ENCODE peak calls at places on chromosome 16, in nine cellular contexts. U, D, N, Z, P, L, J, M and Y are unnamed samples.

GRCh38 chr16:78748471-78748929 is 649.0 kb downstream of the WWOX start:
- DNase-seq in U (peak; percentile 82), D (no peak), N (no peak), Z (no peak), P (no peak), L (no peak), J (peak; percentile 92), M (no peak), Y (no peak)

GRCh38 chr16:81709369-81709900 is 69.7 kb upstream of the PLCG2 start:
- DNase-seq in U (no peak), D (no peak), N (no peak), Z (no peak), P (no peak), L (no peak), J (no peak), M (no peak), Y (no peak)

GRCh38 chr16:78957328-78958100 is 643.0 kb downstream of the MAF start:
- DNase-seq in U (no peak), D (no peak), N (no peak), Z (no peak), P (no peak), L (no peak), J (peak; percentile 27), M (peak; percentile 88), Y (no peak)

GRCh38 chr16:2787406-2787805 is at the start of gene PRSS33:
- DNase-seq in U (no peak), D (no peak), N (no peak), Z (no peak), P (no peak), L (no peak), J (no peak), M (peak; percentile 68), Y (no peak)

GRCh38 chr16:85291302-85292148 is 179.3 kb upstream of the CIBAR2 start:
- DNase-seq in U (no peak), D (peak; percentile 23), N (no peak), Z (peak; percentile 64), P (no peak), L (no peak), J (no peak), M (peak; percentile 68), Y (no peak)

GRCh38 chr16:46947900-46948547 is 25.4 kb downstream of the DNAJA2 start:
- DNase-seq in U (peak; percentile 39), D (peak; percentile 56), N (peak; percentile 49), Z (peak; percentile 59), P (no peak), L (peak; percentile 53), J (peak; percentile 33), M (peak; percentile 56), Y (peak; percentile 3)

GRCh38 chr16:23949630-23950290 is 114.0 kb downstream of the PRKCB start:
- DNase-seq in U (no peak), D (peak; percentile 79), N (no peak), Z (no peak), P (no peak), L (no peak), J (no peak), M (no peak), Y (no peak)

GRCh38 chr16:49700222-49700927 is 155.5 kb downstream of the ZNF423 start:
- DNase-seq in U (peak; percentile 44), D (no peak), N (no peak), Z (peak; percentile 39), P (no peak), L (no peak), J (no peak), M (peak; percentile 64), Y (no peak)

GRCh38 chr16:52071101-52071500 is 475.8 kb downstream of the TOX3 start:
- DNase-seq in U (no peak), D (no peak), N (no peak), Z (no peak), P (no peak), L (no peak), J (no peak), M (no peak), Y (no peak)

GRCh38 chr16:1929105-1929504 is 10.9 kb upstream of the HS3ST6 start:
- DNase-seq in U (peak; percentile 54), D (no peak), N (no peak), Z (peak; percentile 3), P (no peak), L (no peak), J (no peak), M (no peak), Y (no peak)

GRCh38 chr16:180101-180920 is at the start of gene HBQ1:
- DNase-seq in U (peak; percentile 61), D (no peak), N (no peak), Z (no peak), P (no peak), L (no peak), J (no peak), M (peak; percentile 78), Y (no peak)

GRCh38 chr16:15518412-15519351 is 84.3 kb downstream of the BMERB1 start:
- DNase-seq in U (peak; percentile 52), D (no peak), N (peak; percentile 76), Z (peak; percentile 82), P (peak; percentile 54), L (peak; percentile 17), J (no peak), M (no peak), Y (no peak)

GRCh38 chr16:51035711-51036110 is 115.4 kb downstream of the SALL1 start:
- DNase-seq in U (no peak), D (no peak), N (no peak), Z (no peak), P (no peak), L (no peak), J (no peak), M (no peak), Y (no peak)

GRCh38 chr16:73615256-73615655 is 567.3 kb upstream of the ZFHX3 start:
- DNase-seq in U (no peak), D (no peak), N (no peak), Z (peak; percentile 62), P (no peak), L (no peak), J (no peak), M (no peak), Y (no peak)

GRCh38 chr16:9046667-9047055 is 44.8 kb upstream of the HAPSTR1 start:
- DNase-seq in U (no peak), D (no peak), N (no peak), Z (no peak), P (no peak), L (no peak), J (no peak), M (no peak), Y (no peak)

GRCh38 chr16:4064950-4065352 is 51.3 kb downstream of the ADCY9 start:
- DNase-seq in U (no peak), D (no peak), N (no peak), Z (no peak), P (no peak), L (no peak), J (peak; percentile 25), M (no peak), Y (no peak)
- H3K4me3 ChIP-seq in U (no peak overlapping the region), D (no peak overlapping the region), N (no peak overlapping the region), Z (no peak overlapping the region), P (no peak overlapping the region), L (no peak overlapping the region), J (peak overlapping the region; percentile 20), M (no peak overlapping the region), Y (no peak overlapping the region)

GRCh38 chr16:83932304-83932703 is 20.7 kb upstream of the OSGIN1 start:
- DNase-seq in U (no peak), D (no peak), N (no peak), Z (no peak), P (no peak), L (no peak), J (no peak), M (no peak), Y (no peak)

GRCh38 chr16:83932955-83933673 is 19.9 kb upstream of the OSGIN1 start:
- DNase-seq in U (peak; percentile 75), D (no peak), N (peak; percentile 66), Z (no peak), P (no peak), L (no peak), J (no peak), M (no peak), Y (peak; percentile 78)

GRCh38 chr16:83929811-83930555 is 23.1 kb upstream of the OSGIN1 start:
- DNase-seq in U (no peak), D (no peak), N (no peak), Z (no peak), P (no peak), L (no peak), J (no peak), M (no peak), Y (no peak)

GRCh38 chr16:83931556-83931955 is 21.5 kb upstream of the OSGIN1 start:
- DNase-seq in U (no peak), D (no peak), N (no peak), Z (no peak), P (no peak), L (no peak), J (no peak), M (no peak), Y (no peak)

DNA sequence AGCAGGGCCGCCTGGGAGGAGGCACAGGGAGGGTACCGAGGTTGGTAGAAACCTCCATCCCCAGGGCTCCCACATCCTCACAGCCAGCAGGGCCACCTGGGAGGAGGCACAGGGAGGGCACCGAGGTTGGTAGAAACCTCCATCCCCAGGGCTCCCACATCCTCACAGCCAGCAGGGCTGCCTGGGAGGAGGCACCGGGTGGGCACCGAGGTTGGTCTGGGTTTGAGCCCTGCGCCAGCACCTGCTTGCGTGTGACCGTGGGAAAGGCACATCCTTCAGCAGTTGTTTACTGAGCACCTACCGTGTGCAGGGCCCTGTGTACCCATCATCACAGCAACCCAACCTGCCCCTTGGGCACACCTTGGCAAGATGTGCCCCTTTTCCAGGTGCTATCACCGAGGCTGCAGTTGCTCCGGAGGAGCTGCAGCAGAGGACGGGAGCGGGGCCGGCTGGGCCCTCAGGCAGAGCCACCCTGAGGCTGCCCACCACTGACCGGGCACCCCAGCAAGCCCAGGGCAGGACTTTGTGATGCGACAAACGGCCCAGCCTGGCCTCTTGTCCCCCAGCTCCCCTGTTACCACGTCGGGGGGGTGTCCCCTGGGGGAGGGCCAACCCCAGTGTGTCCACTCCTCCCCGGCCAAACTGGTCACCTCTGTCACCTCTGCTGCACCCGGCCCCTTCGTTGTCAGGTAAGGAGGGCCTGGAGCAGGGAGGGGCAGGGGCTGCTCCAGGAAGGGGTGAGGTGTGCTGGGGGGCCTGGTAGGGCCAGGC is 22.1 kb upstream of the OSGIN1 start:
- DNase-seq in U (no peak), D (no peak), N (no peak), Z (no peak), P (no peak), L (no peak), J (no peak), M (no peak), Y (no peak)
- H3K4me3 ChIP-seq in U (no peak overlapping the region), D (no peak overlapping the region), N (no peak overlapping the region), Z (no peak overlapping the region), P (no peak overlapping the region), L (no peak overlapping the region), J (no peak overlapping the region), M (no peak overlapping the region), Y (no peak overlapping the region)

GRCh38 chr16:88459366-88460055 is 6.4 kb downstream of the ZFPM1 start:
- DNase-seq in U (peak; percentile 20), D (no peak), N (no peak), Z (peak; percentile 13), P (no peak), L (no peak), J (no peak), M (no peak), Y (no peak)
- H3K4me3 ChIP-seq in U (no peak overlapping the region), D (no peak overlapping the region), N (no peak overlapping the region), Z (no peak overlapping the region), P (no peak overlapping the region), L (no peak overlapping the region), J (no peak overlapping the region), M (no peak overlapping the region), Y (no peak overlapping the region)

DNA sequence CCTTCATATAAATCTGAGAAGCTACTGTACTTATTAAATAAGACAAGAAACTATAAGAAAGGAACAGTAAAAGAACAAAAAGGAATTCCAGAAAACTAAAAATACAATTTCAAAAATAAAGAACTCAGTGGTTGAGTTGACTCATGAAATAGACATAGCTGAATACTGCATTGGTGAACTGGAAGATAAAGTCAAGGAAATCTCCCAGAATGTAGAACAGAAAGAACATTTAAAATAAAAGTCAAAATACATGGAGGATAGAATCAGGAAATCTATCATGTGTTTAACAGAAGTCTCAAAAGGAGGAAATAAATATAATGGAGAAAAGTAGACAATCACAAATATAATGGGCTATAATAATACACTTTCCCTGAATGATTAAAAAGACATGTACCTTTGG is 136.4 kb upstream of the PMFBP1 start:
- DNase-seq in U (no peak), D (no peak), N (no peak), Z (no peak), P (no peak), L (no peak), J (no peak), M (no peak), Y (no peak)
- H3K4me3 ChIP-seq in U (no peak overlapping the region), D (no peak overlapping the region), N (no peak overlapping the region), Z (no peak overlapping the region), P (no peak overlapping the region), L (no peak overlapping the region), J (no peak overlapping the region), M (no peak overlapping the region), Y (no peak overlapping the region)